ENCODE peak calls at places on chromosome 6, in ten cellular contexts. Y, T, L, X, B, D, O, C, W and P are unnamed samples.

GRCh38 chr6:10883312-10884244 is 1.7 kb upstream of the GCM2 start:
- DNase-seq in O (no peak), L (no peak), B (no peak), X (no peak), Y (no peak), D (no peak), T (no peak), C (no peak), W (no peak), P (no peak)

GRCh38 chr6:116528800-116529199 is 16.7 kb downstream of the TRAPPC3L start:
- DNase-seq in D (no peak), X (no peak), Y (no peak), T (no peak), B (no peak), O (no peak), L (peak; percentile 50), W (no peak), C (no peak), P (no peak)

GRCh38 chr6:121726596-121726995 is 291.1 kb downstream of the GJA1 start:
- DNase-seq in T (no peak), B (no peak), X (no peak), Y (no peak), C (no peak), O (no peak), D (no peak), W (no peak), L (no peak), P (no peak)

GRCh38 chr6:71967436-71967835 is 81.1 kb downstream of the RIMS1 start:
- DNase-seq in L (peak; percentile 7), D (no peak), Y (no peak), T (no peak), O (no peak), X (no peak), C (no peak), B (no peak), W (no peak), P (no peak)

GRCh38 chr6:93786474-93787330 is 367.3 kb upstream of the EPHA7 start:
- DNase-seq in L (no peak), X (no peak), O (no peak), T (no peak), D (no peak), C (no peak), W (no peak), Y (no peak), B (peak; percentile 58), P (no peak)

GRCh38 chr6:70371454-70372105 is 41.7 kb upstream of the FAM135A start:
- DNase-seq in O (no peak), T (no peak), B (peak; percentile 80), C (peak; percentile 92), X (peak; percentile 27), L (peak; percentile 71), W (no peak), D (no peak), Y (no peak), P (no peak)

GRCh38 chr6:100965069-100965468 is 83.9 kb upstream of the ASCC3 start:
- DNase-seq in X (no peak), D (no peak), L (no peak), O (no peak), W (no peak), B (no peak), T (no peak), Y (no peak), C (no peak), P (no peak)

GRCh38 chr6:80332013-80332412 is 225.5 kb downstream of the BCKDHB start:
- DNase-seq in D (no peak), L (no peak), B (no peak), T (no peak), W (no peak), C (peak; percentile 72), O (no peak), X (no peak), Y (no peak), P (no peak)

GRCh38 chr6:46269447-46270229 is 98.9 kb upstream of the ENPP5 start:
- DNase-seq in C (no peak), T (no peak), W (peak; percentile 31), X (no peak), L (no peak), B (no peak), O (no peak), D (peak; percentile 27), Y (no peak), P (no peak)

GRCh38 chr6:108616544-108616943 is 55.8 kb downstream of the FOXO3 start:
- DNase-seq in O (no peak), D (no peak), C (no peak), Y (no peak), L (no peak), X (no peak), W (no peak), T (no peak), B (peak; percentile 74), P (no peak)

GRCh38 chr6:63537126-63537958 is 34.9 kb upstream of the LOC128125822 start:
- DNase-seq in Y (no peak), T (no peak), L (peak; percentile 97), C (peak; percentile 50), B (no peak), O (no peak), X (no peak), D (no peak), W (no peak), P (peak; percentile 30)